ENCODE peak calls at places on chromosomes 13 and 19, in seven cellular contexts. One of them, this sample, is unnamed.

GRCh38 chr19:45817725-45818301 is 2.7 kb upstream of the RSPH6A start:
- DNase-seq in right lobe of liver: no peak
- DNase-seq in pancreas: peak; percentile 55
- DNase-seq in CD8-positive, alpha-beta T cell: no peak
- DNase-seq in Peyer's patch: no peak
- DNase-seq in sigmoid colon: no peak
- DNase-seq in heart right ventricle: no peak
- DNase-seq in this sample: peak; percentile 24

GRCh38 chr13:43383488-43384165 is 360.2 kb downstream of the DNAJC15 start:
- DNase-seq in right lobe of liver: no peak
- DNase-seq in heart right ventricle: no peak
- DNase-seq in Peyer's patch: no peak
- DNase-seq in sigmoid colon: no peak
- DNase-seq in pancreas: no peak
- DNase-seq in CD8-positive, alpha-beta T cell: no peak
- DNase-seq in this sample: no peak

GRCh38 chr19:39613597-39613996 is 11.3 kb downstream of the LGALS13 start:
- DNase-seq in heart right ventricle: no peak
- DNase-seq in pancreas: no peak
- DNase-seq in CD8-positive, alpha-beta T cell: no peak
- DNase-seq in sigmoid colon: no peak
- DNase-seq in Peyer's patch: no peak
- DNase-seq in right lobe of liver: no peak
- DNase-seq in this sample: no peak

GRCh38 chr13:98822238-98822606 is 69.8 kb upstream of the SLC15A1 start:
- DNase-seq in right lobe of liver: no peak
- DNase-seq in sigmoid colon: no peak
- DNase-seq in Peyer's patch: no peak
- DNase-seq in pancreas: no peak
- DNase-seq in heart right ventricle: no peak
- DNase-seq in CD8-positive, alpha-beta T cell: no peak
- DNase-seq in this sample: no peak

GRCh38 chr19:2039082-2039958 is 11.7 kb downstream of the MKNK2 start:
- DNase-seq in right lobe of liver: no peak
- DNase-seq in heart right ventricle: no peak
- DNase-seq in Peyer's patch: no peak
- DNase-seq in pancreas: no peak
- DNase-seq in sigmoid colon: peak; percentile 68
- DNase-seq in CD8-positive, alpha-beta T cell: no peak
- DNase-seq in this sample: peak; percentile 11

GRCh38 chr19:30593358-30593757 is 221.2 kb downstream of the ZNF536 start:
- DNase-seq in right lobe of liver: no peak
- DNase-seq in heart right ventricle: no peak
- DNase-seq in pancreas: no peak
- DNase-seq in Peyer's patch: no peak
- DNase-seq in sigmoid colon: peak; percentile 74
- DNase-seq in CD8-positive, alpha-beta T cell: no peak
- DNase-seq in this sample: peak; percentile 16

GRCh38 chr13:90750021-90750420 is 597.5 kb upstream of the MIR17HG start:
- DNase-seq in pancreas: no peak
- DNase-seq in heart right ventricle: no peak
- DNase-seq in sigmoid colon: no peak
- DNase-seq in Peyer's patch: no peak
- DNase-seq in CD8-positive, alpha-beta T cell: no peak
- DNase-seq in right lobe of liver: no peak
- DNase-seq in this sample: no peak

GRCh38 chr19:7382694-7383093 is 34.0 kb downstream of the ARHGEF18 start:
- DNase-seq in sigmoid colon: no peak
- DNase-seq in right lobe of liver: peak; percentile 39
- DNase-seq in heart right ventricle: no peak
- DNase-seq in Peyer's patch: no peak
- DNase-seq in CD8-positive, alpha-beta T cell: no peak
- DNase-seq in pancreas: no peak
- DNase-seq in this sample: no peak

GRCh38 chr13:57874530-57874929 is 243.0 kb downstream of the PCDH17 start:
- DNase-seq in sigmoid colon: no peak
- DNase-seq in CD8-positive, alpha-beta T cell: no peak
- DNase-seq in heart right ventricle: peak; percentile 32
- DNase-seq in right lobe of liver: no peak
- DNase-seq in Peyer's patch: no peak
- DNase-seq in pancreas: no peak
- DNase-seq in this sample: no peak

GRCh38 chr19:57280913-57281425 is 684 bp downstream of the ZNF460 start:
- DNase-seq in heart right ventricle: no peak
- DNase-seq in right lobe of liver: no peak
- DNase-seq in sigmoid colon: no peak
- DNase-seq in pancreas: no peak
- DNase-seq in CD8-positive, alpha-beta T cell: peak; percentile 32
- DNase-seq in Peyer's patch: no peak
- DNase-seq in this sample: no peak

GRCh38 chr19:8113017-8113416 is 36.4 kb downstream of the FBN3 start:
- DNase-seq in sigmoid colon: no peak
- DNase-seq in Peyer's patch: no peak
- DNase-seq in heart right ventricle: no peak
- DNase-seq in pancreas: no peak
- DNase-seq in CD8-positive, alpha-beta T cell: no peak
- DNase-seq in right lobe of liver: peak; percentile 2
- DNase-seq in this sample: peak; percentile 49

GRCh38 chr13:50788551-50788950 is 54.9 kb downstream of the DLEU7 start:
- DNase-seq in sigmoid colon: no peak
- DNase-seq in Peyer's patch: no peak
- DNase-seq in pancreas: no peak
- DNase-seq in heart right ventricle: no peak
- DNase-seq in right lobe of liver: no peak
- DNase-seq in CD8-positive, alpha-beta T cell: no peak
- DNase-seq in this sample: no peak

GRCh38 chr19:3945838-3946237 is 13.0 kb downstream of the NMRK2 start:
- DNase-seq in CD8-positive, alpha-beta T cell: no peak
- DNase-seq in sigmoid colon: no peak
- DNase-seq in pancreas: no peak
- DNase-seq in Peyer's patch: no peak
- DNase-seq in right lobe of liver: no peak
- DNase-seq in heart right ventricle: no peak
- DNase-seq in this sample: no peak

GRCh38 chr13:95087746-95088305 is 213.4 kb downstream of the ABCC4 start:
- DNase-seq in sigmoid colon: no peak
- DNase-seq in right lobe of liver: no peak
- DNase-seq in heart right ventricle: no peak
- DNase-seq in pancreas: no peak
- DNase-seq in Peyer's patch: no peak
- DNase-seq in CD8-positive, alpha-beta T cell: no peak
- DNase-seq in this sample: no peak

GRCh38 chr19:49145485-49146407 is 9.4 kb downstream of the HRC start:
- DNase-seq in Peyer's patch: peak; percentile 89
- DNase-seq in pancreas: peak; percentile 84
- DNase-seq in right lobe of liver: peak; percentile 79
- DNase-seq in sigmoid colon: peak; percentile 83
- DNase-seq in CD8-positive, alpha-beta T cell: peak; percentile 83
- DNase-seq in heart right ventricle: peak; percentile 77
- DNase-seq in this sample: peak; percentile 77

GRCh38 chr13:98650376-98651107 is 73.6 kb upstream of the STK24 start:
- DNase-seq in right lobe of liver: no peak
- DNase-seq in sigmoid colon: no peak
- DNase-seq in CD8-positive, alpha-beta T cell: no peak
- DNase-seq in pancreas: peak; percentile 65
- DNase-seq in Peyer's patch: peak; percentile 93
- DNase-seq in heart right ventricle: no peak
- DNase-seq in this sample: no peak

GRCh38 chr19:42272535-42272897 is 3.5 kb downstream of the CIC start:
- DNase-seq in right lobe of liver: no peak
- DNase-seq in Peyer's patch: no peak
- DNase-seq in heart right ventricle: no peak
- DNase-seq in pancreas: no peak
- DNase-seq in sigmoid colon: no peak
- DNase-seq in CD8-positive, alpha-beta T cell: no peak
- DNase-seq in this sample: no peak

GRCh38 chr13:90498096-90498495 is 849.4 kb upstream of the MIR17HG start:
- DNase-seq in right lobe of liver: no peak
- DNase-seq in CD8-positive, alpha-beta T cell: no peak
- DNase-seq in sigmoid colon: no peak
- DNase-seq in pancreas: no peak
- DNase-seq in heart right ventricle: no peak
- DNase-seq in Peyer's patch: no peak
- DNase-seq in this sample: no peak

DNA sequence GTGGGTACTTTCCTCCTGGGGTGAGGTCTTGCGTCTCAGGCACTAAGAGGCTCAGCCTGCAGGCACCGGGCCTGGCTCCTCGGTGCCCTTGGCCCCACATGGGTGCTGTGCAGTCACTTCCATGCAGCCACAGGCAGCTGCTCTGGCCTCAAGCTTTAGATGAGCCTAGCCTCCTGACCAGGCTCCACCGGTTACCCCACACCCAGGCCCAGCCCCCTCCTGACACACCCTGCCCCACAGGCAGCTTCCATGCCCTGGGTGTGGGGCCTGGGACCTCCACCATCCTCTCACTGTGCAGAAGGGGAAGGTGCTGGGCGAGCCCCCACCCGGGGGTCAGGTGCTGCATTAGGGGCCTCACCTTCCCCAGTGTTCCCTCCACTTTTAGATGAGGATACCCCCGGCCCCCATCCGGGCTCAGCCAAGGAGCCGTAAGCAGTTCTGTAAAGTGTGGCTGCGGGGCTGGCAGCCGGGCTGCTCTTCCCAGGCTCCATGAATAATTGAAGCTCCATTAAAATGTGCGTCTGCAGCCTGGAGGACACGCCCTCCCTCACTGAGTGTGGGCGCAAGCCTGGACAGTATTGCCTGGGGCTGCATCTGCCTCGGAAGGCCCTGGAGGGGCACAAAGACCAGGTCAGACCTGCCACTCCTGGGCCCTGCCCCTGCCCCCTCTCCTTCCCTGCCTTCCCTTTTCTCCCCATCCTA is 72.5 kb upstream of the KCTD15 start:
- DNase-seq in sigmoid colon: no peak
- DNase-seq in heart right ventricle: no peak
- DNase-seq in pancreas: no peak
- DNase-seq in Peyer's patch: no peak
- DNase-seq in right lobe of liver: no peak
- DNase-seq in CD8-positive, alpha-beta T cell: no peak
- DNase-seq in this sample: no peak
- H3K27ac ChIP-seq in sigmoid colon: no peak overlapping the region
- H3K27ac ChIP-seq in heart right ventricle: no peak overlapping the region
- H3K27ac ChIP-seq in pancreas: no peak overlapping the region
- H3K27ac ChIP-seq in Peyer's patch: no peak overlapping the region
- H3K27ac ChIP-seq in right lobe of liver: no peak overlapping the region
- H3K27ac ChIP-seq in CD8-positive, alpha-beta T cell: no peak overlapping the region
- H3K27ac ChIP-seq in this sample: no peak overlapping the region

DNA sequence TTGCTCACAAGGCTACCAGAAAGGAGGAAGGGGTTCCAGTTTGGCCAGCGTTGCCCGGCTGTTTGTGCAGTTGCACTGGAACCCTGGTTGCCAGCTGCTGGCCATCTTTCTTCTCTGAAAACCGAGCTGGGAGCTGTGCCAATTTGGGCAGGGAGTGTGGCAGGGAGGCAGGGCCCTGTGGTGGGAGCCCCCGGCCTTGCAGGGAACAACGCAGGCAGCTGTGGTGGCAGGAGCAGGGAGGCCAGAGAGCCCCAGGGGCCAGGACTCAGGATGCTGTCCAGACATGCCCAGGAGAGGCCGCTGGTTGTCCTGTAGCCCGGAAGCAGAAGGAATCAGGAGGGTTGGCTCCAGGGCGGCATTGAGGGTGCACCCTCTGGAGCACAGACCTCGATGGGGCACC is 4.8 kb downstream of the KMT5C start:
- DNase-seq in Peyer's patch: no peak
- DNase-seq in CD8-positive, alpha-beta T cell: no peak
- DNase-seq in heart right ventricle: no peak
- DNase-seq in right lobe of liver: no peak
- DNase-seq in pancreas: no peak
- DNase-seq in sigmoid colon: no peak
- DNase-seq in this sample: no peak
- TF ChIP-seq CTCF in Peyer's patch: no peak
- TF ChIP-seq CTCF in CD8-positive, alpha-beta T cell: no peak
- TF ChIP-seq CTCF in heart right ventricle: no peak
- TF ChIP-seq CTCF in right lobe of liver: no peak
- TF ChIP-seq CTCF in pancreas: no peak
- TF ChIP-seq CTCF in sigmoid colon: no peak
- TF ChIP-seq CTCF in this sample: no peak

DNA sequence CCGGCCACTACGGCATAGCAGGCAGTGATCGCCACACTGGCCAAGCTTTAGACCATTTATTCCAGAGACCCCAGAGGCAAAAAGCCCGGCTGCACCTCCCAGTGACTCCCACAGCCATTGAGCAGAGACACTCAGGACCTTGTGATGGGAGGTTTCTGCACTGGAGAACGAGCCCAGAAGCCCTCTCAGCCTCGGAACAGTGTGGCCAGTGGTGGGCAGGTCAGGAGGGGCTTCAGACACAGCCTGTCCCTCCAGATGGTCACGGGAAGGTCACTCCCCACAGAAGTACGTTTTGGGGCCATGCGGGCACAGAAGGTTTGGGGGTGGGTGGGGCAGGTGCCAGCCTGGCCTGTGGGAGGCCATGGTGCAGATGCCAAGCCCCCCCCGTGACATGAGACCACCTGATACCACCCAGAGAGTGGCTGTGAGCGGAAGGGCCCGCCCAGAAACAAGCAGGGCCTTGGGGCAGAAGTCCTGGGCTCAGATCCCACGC is 625 bp upstream of the F10 start:
- DNase-seq in CD8-positive, alpha-beta T cell: no peak
- DNase-seq in Peyer's patch: peak; percentile 30
- DNase-seq in pancreas: no peak
- DNase-seq in heart right ventricle: no peak
- DNase-seq in right lobe of liver: peak; percentile 56
- DNase-seq in sigmoid colon: no peak
- DNase-seq in this sample: no peak
- H3K4me3 ChIP-seq in CD8-positive, alpha-beta T cell: no peak overlapping the region
- H3K4me3 ChIP-seq in Peyer's patch: no peak overlapping the region
- H3K4me3 ChIP-seq in pancreas: no peak overlapping the region
- H3K4me3 ChIP-seq in heart right ventricle: no peak overlapping the region
- H3K4me3 ChIP-seq in right lobe of liver: peak overlapping the region; percentile 58
- H3K4me3 ChIP-seq in sigmoid colon: no peak overlapping the region
- H3K4me3 ChIP-seq in this sample: no peak overlapping the region

DNA sequence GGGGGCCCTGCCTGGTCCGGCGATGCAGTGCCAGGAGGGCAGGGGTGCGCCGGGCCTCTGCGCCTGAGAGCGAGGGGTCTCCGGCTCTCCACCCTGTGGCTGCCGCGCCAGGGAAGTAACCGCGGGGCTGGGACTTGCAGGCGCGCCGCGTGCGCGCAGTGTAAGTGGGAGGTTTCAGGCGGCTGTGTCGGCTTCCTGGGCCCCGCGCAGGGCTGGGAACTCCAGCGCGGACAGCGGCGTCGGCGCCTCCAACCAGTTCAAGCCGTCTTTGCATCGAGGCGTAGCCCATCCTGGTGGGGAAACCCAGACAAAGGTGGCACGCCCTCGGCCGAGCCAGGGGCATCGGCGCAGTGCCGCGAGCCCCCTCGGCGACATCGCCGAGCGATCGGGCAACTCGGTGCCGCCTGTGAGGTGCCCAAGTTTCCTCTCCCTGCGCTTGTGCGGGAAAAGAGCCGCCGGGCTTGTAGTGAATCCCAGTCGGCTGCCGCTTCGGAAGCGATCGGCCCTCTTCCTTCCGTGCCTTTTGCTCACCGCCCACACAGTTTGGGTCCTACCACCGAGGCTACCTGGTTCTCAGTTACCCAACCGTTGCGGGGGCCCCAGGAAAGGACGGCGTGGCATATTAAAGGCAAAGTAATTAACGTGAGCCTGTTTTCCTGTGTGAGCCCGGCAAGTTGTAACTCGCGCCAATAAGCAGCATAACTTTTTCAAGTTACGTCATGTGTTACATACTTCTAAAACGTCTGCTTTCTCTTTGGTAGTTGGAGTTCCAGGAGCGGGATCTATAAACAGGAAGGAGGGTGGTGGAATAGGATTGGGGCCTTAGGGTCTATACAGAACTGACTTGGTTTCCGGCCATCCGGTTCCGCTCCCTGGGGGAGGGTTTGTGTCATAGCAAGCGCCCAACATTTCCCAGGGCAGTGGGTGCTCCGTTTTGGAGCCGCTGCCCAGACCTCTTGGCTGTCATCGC is 1.2 kb downstream of the LRCH1 start:
- DNase-seq in CD8-positive, alpha-beta T cell: peak; percentile 66
- DNase-seq in pancreas: peak; percentile 63
- DNase-seq in Peyer's patch: peak; percentile 85
- DNase-seq in heart right ventricle: peak; percentile 79
- DNase-seq in sigmoid colon: peak; percentile 86
- DNase-seq in right lobe of liver: peak; percentile 81
- DNase-seq in this sample: peak; percentile 65
- H3K27ac ChIP-seq in CD8-positive, alpha-beta T cell: peak overlapping the region; percentile 70
- H3K27ac ChIP-seq in pancreas: peak overlapping the region; percentile 83
- H3K27ac ChIP-seq in Peyer's patch: peak overlapping the region; percentile 91
- H3K27ac ChIP-seq in heart right ventricle: peak overlapping the region; percentile 93
- H3K27ac ChIP-seq in sigmoid colon: peak overlapping the region; percentile 97
- H3K27ac ChIP-seq in right lobe of liver: peak overlapping the region; percentile 90
- H3K27ac ChIP-seq in this sample: peak overlapping the region; percentile 92